ENCODE peak calls at places on chromosomes 11 and 22, in eight cellular contexts. R is stimulated activated CD4-positive, alpha-beta T cell treated with anti-CD3 and anti-CD28 coated beads, TNF-alpha, amount 100 ng/mL, for 1 hour; S is activated CD4-positive, alpha-beta memory T cell treated with anti-CD3 and anti-CD28 coated beads for 36 hours; Y is fibroblast of villous mesenchyme; Q is glomerular endothelial cell; F is stimulated activated CD8-positive, alpha-beta memory T cell treated with anti-CD3 and anti-CD28 coated beads, Interleukin-4, amount 100 ng/mL, for 1 hour; D is choroid plexus epithelial cell; W is M059J. H is an unnamed sample.

GRCh38 chr11:10669258-10670033 is 24.1 kb downstream of the IRAG1 start:
- DNase-seq in W (peak; percentile 97), R (no peak), S (no peak), F (no peak), D (peak; percentile 69), Q (no peak), Y (peak; percentile 92), H (peak; percentile 69)

GRCh38 chr11:47615249-47615648 is 21.0 kb upstream of the C1QTNF4 start:
- DNase-seq in D (no peak), F (no peak), S (no peak), Y (no peak), W (no peak), Q (no peak), R (no peak), H (no peak)

GRCh38 chr11:235998-236773 is at the start of gene SIRT3:
- DNase-seq in D (peak; percentile 82), F (peak; percentile 64), Y (peak; percentile 79), S (peak; percentile 88), W (peak; percentile 83), Q (no peak), R (peak; percentile 78), H (peak; percentile 76)

GRCh38 chr11:102402556-102402955 is 50.0 kb downstream of the TMEM123 start:
- DNase-seq in R (no peak), W (no peak), D (no peak), Q (no peak), S (no peak), F (no peak), Y (no peak), H (no peak)

GRCh38 chr11:112817376-112817775 is 143.8 kb upstream of the NCAM1 start:
- DNase-seq in W (no peak), R (no peak), Q (no peak), D (no peak), F (no peak), Y (no peak), S (no peak), H (no peak)

GRCh38 chr11:94933225-94934130 is 39.9 kb downstream of the CWC15 start:
- DNase-seq in S (no peak), Y (peak; percentile 94), F (no peak), D (peak; percentile 96), Q (no peak), R (no peak), W (peak; percentile 96), H (peak; percentile 97)

GRCh38 chr11:73237471-73238290 is 19.6 kb downstream of the P2RY2 start:
- DNase-seq in D (peak; percentile 43), Q (no peak), F (no peak), Y (peak; percentile 32), R (no peak), W (peak; percentile 55), S (no peak), H (peak; percentile 55)

GRCh38 chr11:93850585-93851018 is at the start of gene VSTM5:
- DNase-seq in R (no peak), D (no peak), Q (no peak), Y (no peak), W (no peak), S (no peak), F (no peak), H (no peak)

GRCh38 chr11:111601979-111602864 is at the start of gene SIK2:
- DNase-seq in F (peak; percentile 70), S (peak; percentile 93), W (peak; percentile 94), R (peak; percentile 81), Y (peak; percentile 96), Q (no peak), D (peak; percentile 97), H (peak; percentile 92)

GRCh38 chr11:44840085-44840478 is 110.6 kb downstream of the TP53I11 start:
- DNase-seq in Y (no peak), R (no peak), W (no peak), F (no peak), Q (no peak), S (no peak), D (no peak), H (no peak)

GRCh38 chr11:72103754-72104167 is 664 bp upstream of the LAMTOR1 start:
- DNase-seq in Q (no peak), W (no peak), S (no peak), Y (no peak), R (no peak), D (no peak), F (no peak), H (no peak)

GRCh38 chr11:3220521-3221407 is 2.2 kb upstream of the MRGPRG start:
- DNase-seq in R (no peak), D (no peak), Y (no peak), S (no peak), W (no peak), F (no peak), Q (no peak), H (no peak)

GRCh38 chr22:21444701-21445436 is 22.3 kb upstream of the TMEM191C start:
- DNase-seq in W (no peak), F (no peak), Q (no peak), R (no peak), D (no peak), S (no peak), Y (no peak), H (no peak)

GRCh38 chr11:45662096-45662664 is 3.2 kb downstream of the CHST1 start:
- DNase-seq in Y (no peak), D (peak; percentile 52), W (no peak), R (no peak), F (no peak), S (peak; percentile 5), Q (no peak), H (no peak)

H was measured in amniotic epithelial cell.